ENCODE peak calls at places on chromosomes 11 and 22, in four cellular contexts. E, V, Z and P are unnamed samples. For H3K27me3 and H3K9me3, the result is how much of the 10 kb centered on the place peaks cover.

GRCh38 chr22:36641902-36642640 is 61.5 kb downstream of the CACNG2 start:
- DNase-seq in Z (no peak), V (no peak), E (peak), P (no peak)

GRCh38 chr11:22244986-22245592 is 52.2 kb downstream of the ANO5 start:
- DNase-seq in V (no peak), Z (peak), E (peak), P (peak)

GRCh38 chr11:36490026-36490806 is 19.9 kb downstream of the TRAF6 start:
- DNase-seq in Z (no peak), E (no peak), V (no peak), P (no peak)

GRCh38 chr11:114132427-114132826 is 72.9 kb downstream of the ZBTB16 start:
- DNase-seq in Z (no peak), E (peak), V (no peak), P (no peak)

GRCh38 chr22:42401562-42402334 is 30.5 kb downstream of the NFAM1 start:
- DNase-seq in Z (no peak), E (no peak), V (no peak), P (no peak)

GRCh38 chr22:38172489-38173155 is 9.0 kb downstream of the PLA2G6 start:
- DNase-seq in V (no peak), E (peak), Z (no peak), P (peak)

GRCh38 chr11:82771781-82772180 is 38.1 kb upstream of the FAM181B start:
- DNase-seq in Z (no peak), V (no peak), E (no peak), P (no peak)

GRCh38 chr11:134562176-134562575 is 150.1 kb upstream of the B3GAT1 start:
- DNase-seq in Z (no peak), E (no peak), V (no peak), P (peak)

GRCh38 chr11:12008790-12009616 is 577 bp upstream of the DKK3 start:
- DNase-seq in E (peak), V (no peak), Z (peak), P (no peak)

GRCh38 chr11:115599125-115599524 is 94.9 kb upstream of the CADM1 start:
- DNase-seq in V (no peak), Z (no peak), E (no peak), P (no peak)

GRCh38 chr22:24027991-24028390 is 16.9 kb downstream of the CABIN1 start:
- DNase-seq in E (no peak), Z (no peak), V (no peak), P (no peak)

GRCh38 chr11:46718155-46719019 is 626 bp upstream of the F2 start:
- DNase-seq in E (peak), V (no peak), Z (no peak), P (no peak)

GRCh38 chr22:46047841-46048595 is 71.1 kb upstream of the WNT7B start:
- DNase-seq in E (no peak), Z (no peak), V (no peak), P (no peak)

GRCh38 chr11:76237914-76238313 is 31.6 kb upstream of the WNT11 start:
- DNase-seq in Z (peak), E (no peak), V (no peak), P (no peak)

GRCh38 chr11:73229321-73230275 is 11.5 kb downstream of the P2RY2 start:
- DNase-seq in Z (no peak), V (no peak), E (no peak), P (no peak)

GRCh38 chr11:4605057-4605456 is 3.0 kb downstream of the TRIM68 start:
- DNase-seq in Z (no peak), V (no peak), E (no peak), P (no peak)

GRCh38 chr11:104795511-104796213 is 102.6 kb downstream of the CASP12 start:
- DNase-seq in V (no peak), Z (no peak), E (no peak), P (no peak)

GRCh38 chr11:75558939-75559843 is 2.9 kb upstream of the SERPINH1 start:
- DNase-seq in E (peak), Z (no peak), V (no peak), P (no peak)

GRCh38 chr11:79422866-79423265 is 18.0 kb downstream of the TENM4 start:
- DNase-seq in E (no peak), Z (no peak), V (no peak), P (no peak)

GRCh38 chr11:122711362-122711761 is 55.8 kb downstream of the UBASH3B start:
- DNase-seq in E (no peak), Z (no peak), V (no peak), P (no peak)

GRCh38 chr22:37337204-37337943 is 55.1 kb downstream of the CYTH4 start:
- DNase-seq in E (peak), Z (no peak), V (no peak), P (no peak)

GRCh38 chr11:104547996-104548661 is 350.1 kb downstream of the CASP12 start:
- DNase-seq in V (no peak), E (peak), Z (no peak), P (no peak)

GRCh38 chr11:95155385-95155784 is 65.7 kb downstream of the ENDOD1 start:
- DNase-seq in E (no peak), V (no peak), Z (no peak), P (no peak)

DNA sequence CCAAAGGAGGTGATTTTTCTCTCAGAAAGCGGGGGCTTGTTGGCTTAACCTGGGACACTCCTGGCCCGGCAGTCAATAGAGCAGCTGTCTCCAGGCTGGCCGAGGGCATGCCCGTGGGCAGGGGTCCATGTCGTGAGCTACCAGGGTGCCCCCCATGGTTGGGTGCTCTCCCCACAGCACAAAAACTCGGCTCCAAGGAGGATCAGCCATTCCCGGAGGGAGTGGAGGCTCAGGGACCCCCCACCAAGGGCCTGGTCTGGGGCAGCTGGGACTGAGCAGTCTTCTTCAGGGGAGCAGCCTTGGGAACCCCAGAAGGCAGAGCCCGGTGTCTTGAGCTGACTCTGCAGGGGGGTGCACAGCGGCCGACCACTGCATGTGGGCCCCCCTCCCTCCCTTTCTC is 20.8 kb upstream of the TH start:
- DNase-seq in V (no peak), Z (no peak), E (no peak), P (no peak)
- H3K27me3 ChIP-seq in V (under half), Z (under half), E (under half), P (under half)

GRCh38 chr11:110074499-110074898 is 18.7 kb upstream of the ZC3H12C start:
- DNase-seq in E (no peak), V (no peak), Z (no peak), P (no peak)
- H3K27ac ChIP-seq in E (no peak), V (no peak), Z (no peak), P (no peak)

DNA sequence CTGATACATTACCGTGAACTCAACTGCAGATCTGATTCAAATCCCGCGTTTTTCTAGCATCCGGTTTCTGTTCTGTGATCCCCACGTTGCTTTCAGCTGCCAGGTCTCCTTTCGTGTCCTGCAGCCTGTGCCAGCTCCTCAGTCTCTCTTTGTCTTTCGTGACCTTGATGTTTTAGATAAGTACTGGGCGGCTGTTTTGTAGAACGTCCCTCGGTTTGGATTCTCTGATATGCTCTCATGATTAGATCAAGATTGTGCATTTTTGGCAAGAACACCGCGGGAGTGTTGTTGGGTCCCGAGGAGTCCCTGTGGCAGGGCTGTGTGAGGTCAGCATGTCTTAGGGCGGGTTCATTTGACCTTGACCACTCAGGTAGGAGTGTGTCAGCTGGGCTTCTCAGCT is 38.6 kb downstream of the KCNQ1 start:
- DNase-seq in E (no peak), V (no peak), Z (no peak), P (no peak)
- H3K9me3 ChIP-seq in E (under half), V (under half), Z (under half), P (under half)

DNA sequence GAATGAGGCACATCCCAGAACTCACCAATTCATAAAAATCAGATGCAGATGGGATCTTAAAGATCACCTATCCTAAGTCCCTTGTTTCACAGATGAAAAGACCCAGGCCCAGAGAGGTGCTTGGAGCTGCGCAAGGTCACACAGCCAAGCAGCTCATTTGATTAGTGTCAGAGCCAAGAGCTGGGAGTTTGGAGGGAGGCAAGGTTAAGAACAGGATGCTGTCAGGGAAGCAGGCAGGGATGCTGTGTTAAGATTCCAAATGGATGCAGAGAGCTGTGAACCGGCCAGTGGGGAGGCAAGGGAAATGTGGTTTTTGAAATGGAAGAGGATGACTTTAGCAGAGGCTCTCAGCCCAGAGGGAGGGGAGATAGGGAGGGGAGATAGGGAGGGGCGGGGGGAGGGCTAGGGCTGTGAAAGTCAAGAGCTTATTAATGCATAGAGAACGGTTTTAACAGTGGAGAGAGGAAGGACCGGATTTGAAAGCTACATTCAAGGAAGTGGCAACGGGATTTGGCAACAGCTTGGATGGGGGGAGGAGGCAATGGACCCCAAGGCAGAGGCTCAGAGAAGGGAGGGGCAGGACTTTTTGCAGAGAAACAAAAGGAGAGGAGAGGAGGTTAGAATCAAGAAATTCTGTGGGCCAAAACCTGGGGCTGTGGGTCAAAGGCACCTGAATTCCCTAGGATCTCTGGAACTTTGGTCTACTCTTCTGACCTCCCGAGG is 13.0 kb downstream of the RTN4RL2 start:
- DNase-seq in E (no peak), V (no peak), Z (no peak), P (no peak)
- H3K27me3 ChIP-seq in E (under half), V (under half), Z (under half), P (under half)

DNA sequence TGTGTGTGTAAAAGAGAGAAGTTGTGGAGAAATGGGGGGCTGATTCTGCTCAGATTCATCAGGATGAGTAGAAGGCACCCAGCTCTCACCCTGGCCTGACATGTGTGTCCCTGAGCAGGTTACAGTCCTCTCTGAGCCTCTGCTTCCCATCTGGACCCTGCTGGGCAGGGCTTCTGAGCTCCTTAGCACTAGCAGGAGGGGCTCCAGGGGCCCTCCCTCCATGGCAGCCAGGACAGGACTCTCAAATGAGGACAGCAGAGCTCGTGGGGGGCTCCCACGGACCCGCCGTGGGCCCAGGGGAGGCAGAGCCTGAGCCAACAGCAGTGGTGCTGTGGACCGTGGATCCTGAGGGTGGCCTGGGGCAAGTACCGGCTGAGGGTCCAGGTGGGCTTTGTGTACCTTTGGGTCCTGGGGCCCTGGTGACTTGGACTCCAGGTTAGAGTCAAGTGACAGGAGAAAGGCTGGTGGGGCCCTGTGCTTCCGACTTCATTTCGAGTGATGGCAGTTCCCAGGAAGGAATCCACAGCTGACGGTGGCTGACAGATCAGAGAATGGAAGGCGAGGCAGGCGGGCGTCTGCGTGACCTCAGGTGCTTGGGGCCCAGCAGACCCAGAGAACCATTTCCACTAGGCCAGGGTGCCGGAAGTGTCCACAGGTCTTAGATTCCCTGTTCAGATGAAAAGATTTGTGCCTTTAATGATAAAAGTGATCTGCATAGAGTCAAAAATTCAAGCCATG is 21.9 kb downstream of the NEAT1 start:
- DNase-seq in E (peak), Z (no peak), V (no peak), P (peak)
- H3K27ac ChIP-seq in E (peak), Z (no peak), V (no peak), P (peak)

GRCh38 chr22:49056301-49056700 is 771.4 kb downstream of the BRD1 start:
- DNase-seq in V (no peak), E (no peak), Z (no peak), P (no peak)
- H3K9me3 ChIP-seq in V (under half), E (under half), Z (under half), P (under half)

DNA sequence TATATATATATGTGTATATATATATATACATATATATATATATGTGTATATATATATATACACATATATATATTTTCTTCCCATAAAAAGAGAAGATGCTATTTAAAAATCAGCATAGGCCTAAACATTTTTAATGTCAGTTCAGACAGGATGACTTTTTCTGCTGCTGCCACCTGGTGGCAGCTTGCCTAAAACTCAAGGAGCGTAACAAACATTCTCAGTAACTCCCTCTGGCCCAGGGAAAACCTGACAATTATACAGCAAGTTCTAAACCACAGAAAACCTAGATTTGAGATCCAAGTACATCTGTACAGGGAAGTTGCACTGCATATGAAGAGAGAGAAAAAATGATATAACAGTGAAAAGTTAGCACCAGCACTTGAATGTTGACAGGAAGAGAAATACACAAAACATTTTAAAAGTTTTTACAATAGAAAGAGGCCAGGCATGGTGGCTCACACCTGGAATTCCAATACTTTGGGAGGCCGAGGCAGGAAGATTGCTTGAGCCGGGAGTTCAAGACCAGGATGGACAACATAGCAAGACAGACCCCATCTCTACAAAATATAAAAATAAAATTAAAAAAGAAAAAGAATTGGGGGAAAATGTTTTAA is 16.6 kb downstream of the OR8A1 start:
- DNase-seq in E (peak), V (peak), Z (peak), P (peak)
- H3K27me3 ChIP-seq in E (under half), V (under half), Z (under half), P (under half)